ENCODE peak calls at places on chromosomes 6 and 20, in ten cellular contexts. R is foreskin fibroblast, O is fibroblast of mammary gland, H is cardiac fibroblast, B is dermis blood vessel endothelial cell, D is Right ventricle myocardium superior, T is NCI-H345, P is fibroblast of pulmonary artery, G is cardiac muscle cell, U is mesenchymal stem cell. L is an unnamed sample.

GRCh38 chr20:37907330-37907676 is 4.4 kb downstream of the VSTM2L start:
- DNase-seq in R (no peak), O (no peak), H (no peak), B (no peak), D (no peak), T (peak), P (no peak), G (no peak), U (no peak), L (no peak)

GRCh38 chr6:93391982-93392381 is 27.4 kb downstream of the EPHA7 start:
- DNase-seq in R (no peak), O (no peak), H (peak), B (no peak), D (no peak), T (no peak), P (no peak), G (no peak), U (peak), L (no peak)

GRCh38 chr20:51327251-51327841 is 215.2 kb downstream of the NFATC2 start:
- DNase-seq in R (peak), O (peak), H (peak), B (peak), D (no peak), T (no peak), P (peak), G (no peak), U (peak), L (no peak)

GRCh38 chr20:21503345-21503744 is 10.5 kb downstream of the NKX2-2 start:
- DNase-seq in R (no peak), O (peak), H (no peak), B (no peak), D (no peak), T (no peak), P (no peak), G (no peak), U (no peak), L (no peak)

GRCh38 chr6:12286381-12287132 is 3.6 kb upstream of the EDN1 start:
- DNase-seq in R (no peak), O (peak), H (peak), B (no peak), D (no peak), T (no peak), P (peak), G (no peak), U (peak), L (no peak)

GRCh38 chr6:19753822-19754221 is 83.3 kb upstream of the ID4 start:
- DNase-seq in R (no peak), O (no peak), H (no peak), B (no peak), D (no peak), T (peak), P (no peak), G (no peak), U (no peak), L (no peak)

GRCh38 chr20:50029697-50030428 is 47.1 kb downstream of the SNAI1 start:
- DNase-seq in R (peak), O (peak), H (peak), B (peak), D (peak), T (no peak), P (peak), G (no peak), U (peak), L (peak)

GRCh38 chr6:138087549-138087948 is 19.7 kb downstream of the PERP start:
- DNase-seq in R (no peak), O (no peak), H (no peak), B (no peak), D (no peak), T (peak), P (no peak), G (no peak), U (peak), L (no peak)

GRCh38 chr6:16436550-16436949 is 198.2 kb downstream of the GMPR start:
- DNase-seq in R (no peak), O (no peak), H (no peak), B (no peak), D (no peak), T (no peak), P (no peak), G (no peak), U (no peak), L (no peak)

GRCh38 chr20:23668477-23668951 is 20.3 kb downstream of the CST4 start:
- DNase-seq in R (no peak), O (peak), H (peak), B (peak), D (no peak), T (peak), P (peak), G (peak), U (peak), L (peak)

GRCh38 chr6:36822506-36823269 is 16.6 kb downstream of the CPNE5 start:
- DNase-seq in R (no peak), O (peak), H (peak), B (peak), D (no peak), T (no peak), P (peak), G (no peak), U (no peak), L (peak)

GRCh38 chr6:113318553-113318952 is 538.6 kb upstream of the MARCKS start:
- DNase-seq in R (no peak), O (no peak), H (no peak), B (peak), D (no peak), T (peak), P (peak), G (no peak), U (peak), L (peak)

GRCh38 chr6:116922853-116923548 is 46.0 kb downstream of the RFX6 start:
- DNase-seq in R (no peak), O (no peak), H (no peak), B (no peak), D (no peak), T (no peak), P (no peak), G (no peak), U (no peak), L (no peak)

GRCh38 chr6:44304282-44305199 is 8.6 kb downstream of the AARS2 start:
- DNase-seq in R (peak), O (peak), H (peak), B (peak), D (no peak), T (peak), P (peak), G (peak), U (peak), L (peak)

GRCh38 chr6:112044856-112045255 is 9.0 kb upstream of the CCN6 start:
- DNase-seq in R (peak), O (peak), H (peak), B (no peak), D (no peak), T (no peak), P (peak), G (no peak), U (peak), L (no peak)

GRCh38 chr6:11011787-11012234 is 32.3 kb downstream of the ELOVL2 start:
- DNase-seq in R (no peak), O (peak), H (peak), B (no peak), D (no peak), T (no peak), P (peak), G (peak), U (no peak), L (no peak)

GRCh38 chr6:43900560-43901329 is 130.7 kb downstream of the VEGFA start:
- DNase-seq in R (no peak), O (peak), H (peak), B (no peak), D (no peak), T (peak), P (no peak), G (no peak), U (no peak), L (no peak)

GRCh38 chr6:17687136-17687535 is 19.6 kb downstream of the NUP153 start:
- DNase-seq in R (no peak), O (no peak), H (no peak), B (peak), D (no peak), T (no peak), P (no peak), G (no peak), U (no peak), L (peak)

GRCh38 chr20:12358006-12358654 is 440.4 kb downstream of the BTBD3 start:
- DNase-seq in R (no peak), O (peak), H (peak), B (no peak), D (no peak), T (no peak), P (peak), G (peak), U (no peak), L (no peak)

GRCh38 chr6:30321692-30322388 is 4.9 kb upstream of the TRIM39 start:
- DNase-seq in R (no peak), O (peak), H (peak), B (no peak), D (no peak), T (no peak), P (peak), G (no peak), U (peak), L (no peak)

GRCh38 chr20:11766961-11767360 is 150.7 kb upstream of the BTBD3 start:
- DNase-seq in R (no peak), O (no peak), H (no peak), B (no peak), D (no peak), T (peak), P (no peak), G (no peak), U (no peak), L (no peak)

GRCh38 chr6:40956871-40957270 is 82.2 kb downstream of the UNC5CL start:
- DNase-seq in R (no peak), O (peak), H (no peak), B (no peak), D (no peak), T (no peak), P (no peak), G (no peak), U (peak), L (no peak)

GRCh38 chr20:4150095-4150492 is 134.7 kb upstream of the RNF24 start:
- DNase-seq in R (peak), O (peak), H (peak), B (no peak), D (no peak), T (no peak), P (peak), G (no peak), U (peak), L (peak)

GRCh38 chr20:59377046-59377445 is 76.6 kb downstream of the EDN3 start:
- DNase-seq in R (no peak), O (no peak), H (no peak), B (no peak), D (no peak), T (no peak), P (no peak), G (no peak), U (no peak), L (no peak)

GRCh38 chr6:148791372-148791771 is 44.5 kb downstream of the UST start:
- DNase-seq in R (no peak), O (no peak), H (no peak), B (no peak), D (no peak), T (no peak), P (no peak), G (no peak), U (no peak), L (no peak)

L was measured in endothelial cell of umbilical vein.